ENCODE peak calls at places on chromosomes 2 and 18, in four cellular contexts. A, M, P and J are unnamed samples.

GRCh38 chr2:174153757-174154680 is 94.3 kb downstream of the OLA1 start:
- DNase-seq in A (no peak), M (no peak), P (no peak), J (no peak)

GRCh38 chr2:1730047-1730937 is 14.0 kb downstream of the PXDN start:
- DNase-seq in A (no peak), M (no peak), P (no peak), J (peak)

GRCh38 chr2:24269270-24269669 is 91.1 kb downstream of the ITSN2 start:
- DNase-seq in A (no peak), M (no peak), P (no peak), J (no peak)

GRCh38 chr2:165239230-165239629 is at the start of gene SCN2A:
- DNase-seq in A (no peak), M (no peak), P (no peak), J (no peak)

GRCh38 chr2:131076707-131077106 is 16.6 kb downstream of the FAM168B start:
- DNase-seq in A (no peak), M (no peak), P (no peak), J (no peak)

GRCh38 chr18:22559414-22560282 is 141.9 kb upstream of the CTAGE1 start:
- DNase-seq in A (no peak), M (peak), P (no peak), J (no peak)

GRCh38 chr18:68532328-68532885 is 182.5 kb downstream of the TMX3 start:
- DNase-seq in A (peak), M (no peak), P (no peak), J (no peak)

GRCh38 chr2:150971910-150972309 is 289.8 kb downstream of the RBM43 start:
- DNase-seq in A (no peak), M (no peak), P (no peak), J (no peak)

GRCh38 chr2:112542974-112543760 is 902 bp downstream of the POLR1B start:
- DNase-seq in A (no peak), M (no peak), P (no peak), J (no peak)

GRCh38 chr2:14140009-14140408 is 492.5 kb upstream of the LRATD1 start:
- DNase-seq in A (no peak), M (no peak), P (no peak), J (no peak)

GRCh38 chr18:26568926-26569700 is 20.8 kb upstream of the KCTD1 start:
- DNase-seq in A (no peak), M (no peak), P (no peak), J (no peak)

GRCh38 chr18:49609416-49610284 is 47.8 kb downstream of the LIPG start:
- DNase-seq in A (no peak), M (no peak), P (no peak), J (no peak)

GRCh38 chr2:111135910-111136297 is 15.2 kb downstream of the BCL2L11 start:
- DNase-seq in A (no peak), M (no peak), P (no peak), J (no peak)

GRCh38 chr2:26818255-26818654 is 29.7 kb upstream of the DPYSL5 start:
- DNase-seq in A (no peak), M (no peak), P (no peak), J (no peak)

GRCh38 chr2:241309684-241310117 is 5.8 kb downstream of the HDLBP start:
- DNase-seq in A (no peak), M (peak), P (peak), J (no peak)

GRCh38 chr2:16682431-16683130 is 16.9 kb upstream of the CYRIA start:
- DNase-seq in A (no peak), M (no peak), P (no peak), J (no peak)

GRCh38 chr2:162747974-162748373 is 90.6 kb downstream of the KCNH7 start:
- DNase-seq in A (no peak), M (no peak), P (no peak), J (no peak)

GRCh38 chr2:28356095-28356911 is 36.4 kb upstream of the FOSL2 start:
- DNase-seq in A (peak), M (peak), P (no peak), J (peak)

GRCh38 chr2:12555012-12555645 is 161.6 kb upstream of the TRIB2 start:
- DNase-seq in A (no peak), M (peak), P (no peak), J (no peak)